ENCODE peak calls at places on chromosomes 5 and 9, in ten cellular contexts. V is iPS DF 6.9; N is stimulated activated CD4-positive, alpha-beta T cell treated with anti-CD3 and anti-CD28 coated beads, Interleukin-4, amount 100 ng/mL, for 48 hours; U is A172; A is SK-MEL-5; Q is tibial artery; J is NCI-H2171; L is endothelial cell; K is germinal center; Z is naive B cell. F is an unnamed sample.

GRCh38 chr9:32579706-32580331 is 6.9 kb upstream of the NDUFB6 start:
- DNase-seq in V (no peak), N (peak), U (peak), A (peak), Q (peak), J (no peak), L (peak), K (peak), Z (peak), F (peak)

GRCh38 chr9:70260007-70260443 is 1.2 kb downstream of the SMC5 start:
- DNase-seq in V (no peak), N (no peak), U (no peak), A (no peak), Q (no peak), J (no peak), L (no peak), K (no peak), Z (no peak), F (no peak)

GRCh38 chr9:37966443-37967271 is 62.7 kb upstream of the SLC25A51 start:
- DNase-seq in V (no peak), N (no peak), U (peak), A (no peak), Q (no peak), J (no peak), L (no peak), K (no peak), Z (no peak), F (no peak)

GRCh38 chr9:133971121-133971951 is 20.8 kb downstream of the VAV2 start:
- DNase-seq in V (no peak), N (no peak), U (no peak), A (no peak), Q (no peak), J (no peak), L (no peak), K (no peak), Z (no peak), F (no peak)

GRCh38 chr5:15391648-15392392 is 108.2 kb upstream of the FBXL7 start:
- DNase-seq in V (no peak), N (no peak), U (no peak), A (no peak), Q (no peak), J (no peak), L (no peak), K (no peak), Z (no peak), F (no peak)

GRCh38 chr5:66882592-66883227 is 286.5 kb downstream of the MAST4 start:
- DNase-seq in V (no peak), N (no peak), U (peak), A (no peak), Q (no peak), J (no peak), L (no peak), K (no peak), Z (no peak), F (no peak)

GRCh38 chr5:151555760-151556576 is 35.2 kb downstream of the FAT2 start:
- DNase-seq in V (no peak), N (no peak), U (no peak), A (no peak), Q (no peak), J (no peak), L (no peak), K (no peak), Z (no peak), F (no peak)

GRCh38 chr5:149228610-149229297 is 42.9 kb upstream of the AFAP1L1 start:
- DNase-seq in V (peak), N (no peak), U (peak), A (peak), Q (no peak), J (no peak), L (peak), K (no peak), Z (no peak), F (no peak)